ENCODE peak calls at places on chromosomes 5 and 9, in four cellular contexts. G, A, R and U are unnamed samples.

GRCh38 chr5:57174128-57174849 is 430 bp downstream of the GPBP1 start:
- DNase-seq in A (no peak), G (peak), R (peak), U (peak)

GRCh38 chr9:98520221-98520920 is 188.4 kb downstream of the GABBR2 start:
- DNase-seq in R (no peak), A (no peak), G (no peak), U (no peak)

GRCh38 chr5:122177162-122177561 is 47.8 kb downstream of the ZNF474 start:
- DNase-seq in R (no peak), A (no peak), G (no peak), U (no peak)

GRCh38 chr9:35258665-35259474 is 97.1 kb downstream of the UNC13B start:
- DNase-seq in R (peak), A (peak), G (peak), U (peak)

GRCh38 chr5:113617191-113617796 is 103.8 kb downstream of the YTHDC2 start:
- DNase-seq in R (no peak), G (no peak), A (no peak), U (no peak)

GRCh38 chr5:34854459-34855174 is 15.7 kb downstream of the TTC23L start:
- DNase-seq in G (no peak), A (no peak), R (no peak), U (no peak)

GRCh38 chr5:177169271-177169670 is 35.7 kb downstream of the NSD1 start:
- DNase-seq in G (no peak), A (no peak), R (no peak), U (no peak)

GRCh38 chr5:108747111-108748009 is at the start of gene FER:
- DNase-seq in R (no peak), G (no peak), A (peak), U (peak)

GRCh38 chr5:110116539-110116938 is 426.8 kb downstream of the MAN2A1 start:
- DNase-seq in A (no peak), R (no peak), G (no peak), U (no peak)

GRCh38 chr5:126987271-126987899 is 43.0 kb downstream of the MARCHF3 start:
- DNase-seq in G (no peak), A (no peak), R (no peak), U (no peak)

GRCh38 chr9:86891886-86892437 is 55.3 kb downstream of the GAS1 start:
- DNase-seq in G (no peak), A (no peak), R (no peak), U (no peak)